ENCODE peak calls at places on chromosomes 16 and 17, in nine cellular contexts. F, X, J, Y, U, W, T, R and P are unnamed samples.

GRCh38 chr17:63406689-63407330 is 39.3 kb downstream of the CYB561 start:
- DNase-seq in Y (peak), R (peak), W (peak), U (peak), F (peak), X (peak), J (peak), T (peak), P (peak)

GRCh38 chr17:33038740-33039139 is 47.1 kb downstream of the SPACA3 start:
- DNase-seq in R (no peak), F (no peak), W (no peak), U (peak), X (no peak), J (no peak), T (peak), Y (no peak), P (peak)

GRCh38 chr17:66549312-66549705 is 246.9 kb downstream of the PRKCA start:
- DNase-seq in U (peak), T (no peak), F (no peak), J (no peak), W (no peak), Y (no peak), R (no peak), X (no peak), P (no peak)

GRCh38 chr16:69618307-69618706 is 52.5 kb downstream of the NFAT5 start:
- DNase-seq in U (peak), T (no peak), R (no peak), X (no peak), Y (no peak), J (no peak), F (no peak), W (no peak), P (no peak)

GRCh38 chr16:11682655-11683096 is 14.4 kb downstream of the SNN start:
- DNase-seq in T (no peak), U (peak), F (no peak), J (peak), W (no peak), Y (no peak), X (no peak), R (no peak), P (no peak)

GRCh38 chr17:9850151-9850550 is 24.4 kb downstream of the GLP2R start:
- DNase-seq in F (no peak), J (no peak), R (no peak), Y (no peak), W (no peak), T (no peak), U (no peak), X (no peak), P (no peak)

GRCh38 chr16:30711712-30712111 is 12.7 kb downstream of the SRCAP start:
- DNase-seq in X (no peak), J (no peak), Y (no peak), T (no peak), W (no peak), U (no peak), R (no peak), F (no peak), P (no peak)

GRCh38 chr17:5032865-5033264 is 2.4 kb downstream of the SLC52A1 start:
- DNase-seq in J (no peak), X (no peak), T (no peak), U (no peak), R (no peak), W (no peak), F (no peak), Y (no peak), P (no peak)

GRCh38 chr16:48276102-48276501 is 28.8 kb upstream of the ABCC11 start:
- DNase-seq in Y (no peak), T (no peak), U (no peak), R (no peak), W (no peak), F (no peak), J (no peak), X (no peak), P (no peak)

GRCh38 chr17:43118679-43119615 is 6.2 kb downstream of the BRCA1 start:
- DNase-seq in F (no peak), W (no peak), J (no peak), T (no peak), R (no peak), U (no peak), Y (no peak), X (no peak), P (no peak)

GRCh38 chr16:3716831-3717234 is 491 bp downstream of the TRAP1 start:
- DNase-seq in F (peak), U (peak), T (no peak), W (no peak), Y (peak), R (no peak), J (no peak), X (peak), P (peak)

GRCh38 chr16:2424061-2425007 is 4.9 kb upstream of the CCNF start:
- DNase-seq in U (no peak), T (no peak), R (no peak), W (no peak), X (no peak), J (no peak), F (no peak), Y (no peak), P (no peak)

GRCh38 chr17:22217135-22217534 is 524.8 kb downstream of the KCNJ18 start:
- DNase-seq in T (no peak), U (no peak), W (no peak), R (no peak), X (no peak), J (no peak), F (no peak), Y (no peak), P (no peak)

GRCh38 chr17:70767102-70767701 is 597.9 kb downstream of the KCNJ2 start:
- DNase-seq in T (peak), W (no peak), Y (no peak), R (no peak), J (no peak), U (peak), X (no peak), F (no peak), P (peak)

GRCh38 chr17:50168319-50168718 is 2.5 kb downstream of the SGCA start:
- DNase-seq in F (no peak), J (no peak), Y (no peak), U (no peak), X (no peak), W (no peak), T (no peak), R (no peak), P (no peak)

GRCh38 chr17:32529604-32530003 is 42.8 kb downstream of the CDK5R1 start:
- DNase-seq in T (no peak), U (no peak), F (no peak), R (no peak), X (no peak), Y (peak), W (no peak), J (no peak), P (no peak)

GRCh38 chr17:21389352-21389751 is 13.2 kb downstream of the KCNJ12 start:
- DNase-seq in R (no peak), Y (no peak), F (no peak), W (no peak), X (no peak), J (no peak), U (no peak), T (no peak), P (no peak)

GRCh38 chr16:55433030-55433429 is 46.0 kb upstream of the MMP2 start:
- DNase-seq in F (no peak), J (no peak), R (no peak), X (no peak), W (no peak), U (no peak), T (no peak), Y (no peak), P (no peak)